ENCODE peak calls at places on chromosomes 5 and 9, in five cellular contexts. L, A, W, O and Z are unnamed samples.

GRCh38 chr5:51860532-51861018 is 477.3 kb downstream of the ISL1 start:
- DNase-seq in L (no peak), A (no peak), O (no peak), W (no peak), Z (no peak)

GRCh38 chr5:114450516-114450909 is 88.6 kb downstream of the KCNN2 start:
- DNase-seq in A (no peak), O (peak), L (no peak), W (no peak), Z (peak)

GRCh38 chr5:115098041-115098702 is 71.5 kb downstream of the TRIM36 start:
- DNase-seq in A (peak), L (no peak), W (no peak), O (peak), Z (peak)

GRCh38 chr9:4097490-4097889 is 202.4 kb downstream of the GLIS3 start:
- DNase-seq in O (peak), A (no peak), W (no peak), L (no peak), Z (peak)

GRCh38 chr5:59357421-59357977 is 536.0 kb downstream of the PDE4D start:
- DNase-seq in W (peak), A (peak), O (peak), L (no peak), Z (no peak)

GRCh38 chr9:137953683-137954438 is 76.3 kb downstream of the CACNA1B start:
- DNase-seq in W (no peak), A (no peak), L (no peak), O (no peak), Z (no peak)

GRCh38 chr9:38368731-38369130 is 23.8 kb upstream of the ALDH1B1 start:
- DNase-seq in W (no peak), A (no peak), L (no peak), O (no peak), Z (no peak)

GRCh38 chr5:37838152-37838932 is 1.5 kb downstream of the GDNF start:
- DNase-seq in O (peak), L (peak), W (peak), A (no peak), Z (no peak)

GRCh38 chr9:12784461-12785250 is 9.8 kb downstream of the LURAP1L start:
- DNase-seq in L (no peak), O (peak), W (no peak), A (peak), Z (peak)

GRCh38 chr5:122424211-122424610 is 112.2 kb downstream of the SNCAIP start:
- DNase-seq in L (no peak), O (no peak), A (no peak), W (no peak), Z (no peak)